ENCODE peak calls at places on chromosomes 4 and X, in four cellular contexts. Z, U, C and M are unnamed samples.

GRCh38 chrX:41828821-41829220 is 94.5 kb downstream of the CASK start:
- DNase-seq in Z (no peak), U (no peak), C (no peak), M (no peak)

GRCh38 chr4:182325848-182326255 is 82.7 kb downstream of the TENM3 start:
- DNase-seq in Z (no peak), U (no peak), C (no peak), M (no peak)

GRCh38 chr4:8297691-8298485 is 28.3 kb downstream of the HTRA3 start:
- DNase-seq in Z (no peak), U (no peak), C (no peak), M (no peak)

GRCh38 chrX:149374751-149375150 is 130.4 kb downstream of the IDS start:
- DNase-seq in Z (no peak), U (no peak), C (no peak), M (no peak)

GRCh38 chr4:42566835-42567234 is 90.1 kb downstream of the ATP8A1 start:
- DNase-seq in Z (no peak), U (no peak), C (no peak), M (no peak)

GRCh38 chrX:119734897-119735339 is 23.5 kb upstream of the SOWAHD start:
- DNase-seq in Z (no peak), U (no peak), C (no peak), M (no peak)

GRCh38 chr4:127370495-127371069 is 262.2 kb upstream of the INTU start:
- DNase-seq in Z (peak; percentile 3), U (no peak), C (no peak), M (no peak)

GRCh38 chrX:47802589-47802988 is 34.1 kb upstream of the ZNF81 start:
- DNase-seq in Z (peak; percentile 36), U (no peak), C (peak; percentile 66), M (peak; percentile 10)

GRCh38 chrX:27619975-27620374 is 29.8 kb downstream of the DCAF8L2 start:
- DNase-seq in Z (peak; percentile 11), U (no peak), C (peak; percentile 10), M (peak; percentile 5)

GRCh38 chr4:185004562-185005208 is 13.6 kb upstream of the HELT start:
- DNase-seq in Z (no peak), U (no peak), C (no peak), M (no peak)

GRCh38 chr4:148454835-148455234 is 12.6 kb upstream of the NR3C2 start:
- DNase-seq in Z (no peak), U (no peak), C (no peak), M (no peak)

GRCh38 chr4:74374561-74375327 is 9.8 kb downstream of the EREG start:
- DNase-seq in Z (no peak), U (no peak), C (peak; percentile 95), M (no peak)

GRCh38 chrX:9542106-9542764 is 77.4 kb downstream of the TBL1X start:
- DNase-seq in Z (no peak), U (no peak), C (no peak), M (no peak)

GRCh38 chr4:7860600-7861158 is 79.0 kb downstream of the AFAP1 start:
- DNase-seq in Z (no peak), U (no peak), C (no peak), M (no peak)

GRCh38 chrX:50609796-50610195 is 139.2 kb upstream of the DGKK start:
- DNase-seq in Z (no peak), U (no peak), C (no peak), M (no peak)

GRCh38 chr4:145882594-145882993 is 56.0 kb downstream of the ZNF827 start:
- DNase-seq in Z (no peak), U (no peak), C (no peak), M (no peak)

GRCh38 chr4:36414248-36414647 is 132.8 kb downstream of the DTHD1 start:
- DNase-seq in Z (no peak), U (no peak), C (peak; percentile 9), M (no peak)

GRCh38 chr4:92014060-92014459 is 289.7 kb upstream of the GRID2 start:
- DNase-seq in Z (no peak), U (no peak), C (no peak), M (peak; percentile 1)

GRCh38 chrX:41002021-41002420 is 83.2 kb upstream of the USP9X start:
- DNase-seq in Z (no peak), U (no peak), C (peak; percentile 64), M (peak; percentile 64)

GRCh38 chr4:103786014-103786413 is 66.2 kb upstream of the TACR3 start:
- DNase-seq in Z (peak; percentile 57), U (peak; percentile 17), C (peak; percentile 53), M (peak; percentile 64)

GRCh38 chr4:151175754-151176153 is 76.3 kb downstream of the RPS3A start:
- DNase-seq in Z (no peak), U (no peak), C (no peak), M (no peak)

GRCh38 chr4:32798471-32798870 is 2078.3 kb downstream of the PCDH7 start:
- DNase-seq in Z (no peak), U (no peak), C (no peak), M (no peak)

GRCh38 chr4:110231869-110232268 is 33.5 kb upstream of the ELOVL6 start:
- DNase-seq in Z (peak; percentile 37), U (no peak), C (peak; percentile 43), M (peak; percentile 31)

GRCh38 chrX:39491548-39492297 is 606.0 kb downstream of the BCOR start:
- DNase-seq in Z (peak; percentile 86), U (peak; percentile 58), C (no peak), M (no peak)

GRCh38 chr4:18938343-18939109 is 917.0 kb upstream of the LCORL start:
- DNase-seq in Z (no peak), U (no peak), C (no peak), M (no peak)

GRCh38 chrX:136572030-136572429 is 40.0 kb downstream of the VGLL1 start:
- DNase-seq in Z (no peak), U (no peak), C (no peak), M (no peak)

GRCh38 chr4:51960486-51960885 is 59.7 kb downstream of the LRRC66 start:
- DNase-seq in Z (no peak), U (no peak), C (no peak), M (no peak)

GRCh38 chr4:137610960-137611359 is 78.7 kb upstream of the PCDH18 start:
- DNase-seq in Z (no peak), U (no peak), C (peak; percentile 13), M (peak; percentile 1)

GRCh38 chr4:65021737-65022136 is 612.5 kb upstream of the TECRL start:
- DNase-seq in Z (no peak), U (no peak), C (no peak), M (no peak)

GRCh38 chr4:181301735-181302380 is 941.3 kb upstream of the TENM3 start:
- DNase-seq in Z (peak; percentile 45), U (no peak), C (peak; percentile 36), M (peak; percentile 32)

GRCh38 chrX:49172280-49172780 is 632 bp downstream of the PLP2 start:
- DNase-seq in Z (peak; percentile 77), U (no peak), C (peak; percentile 72), M (no peak)

GRCh38 chr4:88907478-88907877 is 149.5 kb downstream of the FAM13A start:
- DNase-seq in Z (no peak), U (no peak), C (no peak), M (no peak)
- TF ChIP-seq MYC in Z (no peak), U (no peak), C (no peak), M (no peak)

DNA sequence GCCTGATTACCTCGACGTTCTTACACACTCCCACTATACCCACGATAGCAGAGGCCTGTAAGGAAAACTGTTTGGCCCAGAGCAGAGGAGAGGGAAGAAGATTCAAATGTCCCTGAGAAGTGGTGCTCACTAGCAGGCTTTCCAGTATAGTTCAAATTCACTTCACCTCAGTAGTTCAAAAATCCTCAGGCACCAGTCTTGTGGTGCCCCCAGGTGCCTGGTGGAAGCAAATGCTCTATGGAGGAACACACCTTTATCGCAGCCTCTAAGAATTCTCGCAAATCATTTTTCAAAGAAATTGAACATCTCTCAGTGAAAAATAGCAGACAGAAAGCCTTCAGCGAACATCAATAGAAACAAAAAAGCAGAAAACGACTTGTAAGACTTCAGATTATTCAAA is 12.2 kb upstream of the MTMR1 start:
- DNase-seq in Z (peak; percentile 29), U (no peak), C (peak; percentile 30), M (peak; percentile 7)
- TF ChIP-seq HDAC2 in Z (no peak), U (no peak), C (no peak), M (no peak)

DNA sequence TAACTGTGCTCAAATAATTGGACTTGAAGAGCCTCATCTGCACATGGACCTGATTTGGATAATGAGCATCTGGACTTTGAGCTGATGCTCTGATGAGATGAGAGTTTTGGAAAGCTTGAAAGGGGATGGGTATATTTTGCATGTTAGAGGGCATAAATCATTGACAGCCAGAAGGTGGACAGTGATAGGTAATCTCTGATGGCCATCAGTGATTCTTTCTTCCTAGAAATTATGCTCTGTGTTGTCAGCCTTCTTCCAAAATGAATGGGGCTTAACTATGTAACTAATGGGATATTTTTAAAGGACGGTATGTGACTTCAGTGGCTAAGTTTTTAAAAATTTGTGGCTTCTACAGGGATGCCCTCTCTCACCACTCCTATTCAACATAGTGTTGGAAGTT is 334.0 kb downstream of the PTTG2 start:
- DNase-seq in Z (no peak), U (no peak), C (no peak), M (no peak)
- TF ChIP-seq MYC in Z (no peak), U (no peak), C (no peak), M (no peak)

GRCh38 chr4:98480535-98480934 is 177.9 kb downstream of the TSPAN5 start:
- DNase-seq in Z (no peak), U (no peak), C (no peak), M (no peak)
- TF ChIP-seq HDAC2 in Z (no peak), U (no peak), C (no peak), M (no peak)